ENCODE peak calls at places on chromosomes 16 and 17, in four cellular contexts. S, Y, F and P are unnamed samples.

GRCh38 chr17:72255481-72255880 is 134.7 kb downstream of the SOX9 start:
- DNase-seq in S (no peak), Y (no peak), F (no peak), P (no peak)

GRCh38 chr17:4947411-4948165 is 742 bp downstream of the PFN1 start:
- DNase-seq in S (no peak), Y (no peak), F (peak), P (peak)

GRCh38 chr17:57249520-57249919 is 6.8 kb upstream of the MSI2 start:
- DNase-seq in S (no peak), Y (no peak), F (no peak), P (no peak)

GRCh38 chr16:26019885-26020284 is 328.1 kb downstream of the HS3ST4 start:
- DNase-seq in S (no peak), Y (no peak), F (no peak), P (no peak)

GRCh38 chr17:67995568-67996191 is 589 bp downstream of the C17orf58 start:
- DNase-seq in S (peak), Y (no peak), F (no peak), P (no peak)

GRCh38 chr17:79789943-79790804 is 6.7 kb downstream of the CBX8 start:
- DNase-seq in S (no peak), Y (no peak), F (no peak), P (no peak)

GRCh38 chr17:28579526-28579925 is 2.8 kb upstream of the ALDOC start:
- DNase-seq in S (no peak), Y (no peak), F (no peak), P (no peak)

GRCh38 chr16:75250809-75251279 is 580 bp downstream of the BCAR1 start:
- DNase-seq in S (peak), Y (no peak), F (no peak), P (no peak)

GRCh38 chr16:4936181-4936990 is 562 bp downstream of the PPL start:
- DNase-seq in S (no peak), Y (no peak), F (no peak), P (no peak)

GRCh38 chr17:2309338-2310143 is 5.8 kb downstream of the SRR start:
- DNase-seq in S (no peak), Y (no peak), F (no peak), P (no peak)

GRCh38 chr16:19281246-19281645 is 4.3 kb upstream of the CLEC19A start:
- DNase-seq in S (no peak), Y (no peak), F (no peak), P (no peak)

DNA sequence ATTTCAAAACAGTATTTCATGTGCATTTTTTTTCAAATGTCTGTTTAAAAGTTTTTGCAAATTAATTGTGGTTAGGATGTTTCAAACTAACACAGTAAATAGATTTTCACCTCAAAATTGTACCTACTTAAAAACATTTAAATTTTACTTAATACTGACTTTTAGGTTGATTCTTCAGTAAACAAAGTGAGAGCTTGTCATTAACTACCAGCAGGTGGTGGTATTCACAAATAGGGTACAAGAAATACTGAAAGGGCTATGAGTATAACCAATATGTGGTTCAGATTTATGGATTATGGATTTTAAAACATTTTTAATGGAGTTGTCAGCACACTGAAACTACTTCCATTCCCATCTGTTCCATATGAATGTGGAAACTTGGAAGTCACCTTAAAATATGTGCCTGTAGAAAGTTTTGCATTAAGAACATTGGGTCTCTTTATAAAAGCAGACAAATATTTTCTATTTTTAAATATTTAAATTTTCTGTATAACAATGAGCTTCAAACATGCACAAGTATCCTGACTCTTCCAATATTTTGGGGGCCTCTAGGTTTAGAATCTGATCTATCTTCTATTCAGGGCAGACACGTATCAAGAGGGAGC is 155.5 kb downstream of the SNX11 start:
- DNase-seq in S (peak), Y (no peak), F (no peak), P (peak)
- TF ChIP-seq CTCF in S (peak), Y (no peak), F (peak), P (peak)

GRCh38 chr17:53570731-53571130 is 252.0 kb upstream of the KIF2B start:
- DNase-seq in S (no peak), Y (no peak), F (no peak), P (no peak)
- TF ChIP-seq CTCF in S (no peak), Y (no peak), F (peak), P (no peak)

GRCh38 chr16:81549547-81550411 is 105.2 kb downstream of the CMIP start:
- DNase-seq in S (no peak), Y (no peak), F (no peak), P (no peak)
- TF ChIP-seq CTCF in S (no peak), Y (no peak), F (no peak), P (no peak)

GRCh38 chr16:1332618-1333148 is 762 bp upstream of the BAIAP3 start:
- DNase-seq in S (no peak), Y (no peak), F (no peak), P (no peak)

GRCh38 chr16:1330931-1331711 is 2.3 kb upstream of the BAIAP3 start:
- DNase-seq in S (no peak), Y (no peak), F (no peak), P (no peak)

GRCh38 chr16:1327619-1327947 is 5.9 kb upstream of the BAIAP3 start:
- DNase-seq in S (no peak), Y (no peak), F (no peak), P (no peak)

GRCh38 chr16:1331712-1332617 is 1.5 kb upstream of the BAIAP3 start:
- DNase-seq in S (peak), Y (no peak), F (peak), P (peak)

DNA sequence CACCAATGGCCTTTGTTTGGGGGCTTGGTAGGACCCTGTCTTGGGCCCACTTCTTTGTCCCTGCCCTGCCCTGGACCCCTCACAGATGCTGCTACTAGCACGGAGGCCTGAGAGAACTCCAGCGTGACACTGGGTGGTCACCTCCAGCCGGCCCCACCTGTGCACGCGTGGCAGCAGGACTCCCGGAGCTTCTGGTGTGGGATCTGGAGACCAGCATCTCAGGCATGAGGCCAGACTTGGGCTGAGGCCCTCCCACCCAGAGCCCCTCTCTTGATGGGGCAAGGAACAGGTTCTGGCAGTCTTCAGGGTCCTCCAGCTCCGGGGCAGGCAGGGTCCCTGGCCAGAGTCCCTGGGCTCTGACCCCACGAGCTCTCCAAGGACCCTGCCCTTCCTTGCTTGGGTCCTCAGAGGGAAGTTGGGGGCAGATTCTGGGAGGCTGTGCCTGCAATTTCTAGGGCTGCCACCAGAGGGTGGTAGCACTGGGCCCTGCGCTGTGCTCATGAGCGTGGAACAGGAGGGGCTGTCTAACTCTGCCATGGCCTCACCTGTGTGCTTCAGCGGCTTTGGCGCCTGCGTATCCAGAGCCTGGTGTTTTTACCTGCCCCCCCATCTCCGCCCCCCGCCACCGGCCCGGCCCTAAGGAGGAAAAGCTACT is 3.1 kb upstream of the BAIAP3 start:
- DNase-seq in S (no peak), Y (no peak), F (no peak), P (no peak)
- TF ChIP-seq CTCF in S (peak), Y (peak), F (peak), P (peak)

GRCh38 chr16:72974142-72974769 is 73.7 kb downstream of the ZFHX3 start:
- DNase-seq in S (no peak), Y (no peak), F (no peak), P (no peak)

GRCh38 chr16:72977127-72977526 is 70.8 kb downstream of the ZFHX3 start:
- DNase-seq in S (no peak), Y (no peak), F (no peak), P (no peak)

GRCh38 chr16:72978212-72978611 is 69.7 kb downstream of the ZFHX3 start:
- DNase-seq in S (no peak), Y (no peak), F (peak), P (no peak)

GRCh38 chr16:72976747-72977064 is 71.2 kb downstream of the ZFHX3 start:
- DNase-seq in S (no peak), Y (no peak), F (no peak), P (no peak)

DNA sequence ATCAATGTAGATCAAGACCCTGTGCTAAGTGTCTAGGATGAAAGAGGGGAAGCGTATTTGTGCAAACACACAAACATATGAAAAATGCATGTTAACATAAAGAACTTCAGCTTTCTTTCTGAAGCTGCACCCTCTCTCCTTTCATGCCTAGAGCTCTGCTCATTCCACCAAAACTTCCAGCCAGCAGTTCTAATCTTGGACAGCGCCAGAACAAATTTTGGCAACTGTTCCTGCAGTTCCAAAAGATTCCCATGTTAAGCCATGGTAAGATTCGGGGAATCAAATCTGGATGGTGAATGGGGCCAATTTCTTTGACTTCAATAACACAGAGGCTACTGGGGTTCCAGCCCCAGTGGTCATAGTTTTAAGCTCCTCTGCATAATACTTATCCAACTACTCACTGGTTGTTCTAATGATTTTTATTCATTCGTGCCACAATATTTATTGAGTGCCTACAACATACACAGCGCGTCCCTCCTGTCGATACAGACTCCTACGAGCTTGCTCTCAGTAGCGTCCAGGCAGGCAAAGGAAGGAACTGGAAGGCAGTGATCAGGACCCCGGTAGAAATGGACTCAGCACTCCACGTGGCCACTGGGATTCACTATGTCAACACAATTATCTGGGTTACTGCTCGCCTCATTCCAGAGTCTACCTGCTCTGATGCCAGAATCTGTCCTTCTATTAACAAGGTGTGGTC is 71.7 kb downstream of the ZFHX3 start:
- DNase-seq in S (no peak), Y (no peak), F (no peak), P (no peak)
- TF ChIP-seq CTCF in S (no peak), Y (no peak), F (no peak), P (no peak)

DNA sequence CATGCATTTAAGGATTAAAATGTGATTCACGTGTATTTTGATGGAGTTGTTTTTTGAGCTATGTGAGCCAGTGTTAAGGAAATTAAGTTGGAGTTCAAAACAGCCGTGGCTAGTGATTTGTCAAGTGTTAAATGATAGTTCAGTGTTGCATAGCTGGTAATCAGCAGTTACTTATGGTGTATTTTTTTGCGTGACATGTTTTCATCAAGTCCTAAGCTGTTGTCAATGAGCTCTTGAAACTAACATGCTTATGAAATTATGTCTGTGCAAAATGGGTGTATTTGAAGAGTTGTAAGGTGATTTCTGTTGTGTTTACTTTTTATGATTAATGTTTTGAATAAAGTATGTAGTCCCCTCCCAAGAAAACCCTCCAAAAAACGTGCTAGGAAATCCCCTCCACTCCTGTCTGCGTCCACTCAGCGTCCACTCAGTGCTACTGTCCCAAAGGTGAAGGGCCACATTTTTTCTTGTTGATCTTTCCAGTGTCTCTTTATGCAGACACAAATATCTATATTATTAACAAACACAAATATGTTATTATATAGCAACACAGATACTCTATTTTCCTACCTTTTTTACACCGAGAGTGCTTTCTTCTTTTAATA is 30.0 kb downstream of the USP10 start:
- DNase-seq in S (no peak), Y (no peak), F (no peak), P (no peak)
- TF ChIP-seq CTCF in S (no peak), Y (no peak), F (no peak), P (no peak)

GRCh38 chr17:44932096-44932495 is 15.5 kb downstream of the KIF18B start:
- DNase-seq in S (no peak), Y (no peak), F (no peak), P (no peak)

GRCh38 chr17:44930667-44931066 is 15.4 kb upstream of the GFAP start:
- DNase-seq in S (no peak), Y (no peak), F (no peak), P (no peak)

GRCh38 chr17:44933824-44934744 is 13.5 kb downstream of the KIF18B start:
- DNase-seq in S (no peak), Y (no peak), F (no peak), P (no peak)

GRCh38 chr17:44931376-44931775 is 16.1 kb upstream of the GFAP start:
- DNase-seq in S (no peak), Y (no peak), F (no peak), P (no peak)

GRCh38 chr17:44932526-44933097 is 15.0 kb downstream of the KIF18B start:
- DNase-seq in S (no peak), Y (no peak), F (no peak), P (no peak)
- TF ChIP-seq CTCF in S (no peak), Y (no peak), F (no peak), P (no peak)

GRCh38 chr16:56201030-56201429 is 9.7 kb downstream of the GNAO1 start:
- DNase-seq in S (no peak), Y (no peak), F (no peak), P (no peak)

GRCh38 chr16:56199164-56199563 is 7.9 kb downstream of the GNAO1 start:
- DNase-seq in S (no peak), Y (no peak), F (no peak), P (no peak)

GRCh38 chr16:56202036-56202435 is 10.7 kb downstream of the GNAO1 start:
- DNase-seq in S (no peak), Y (no peak), F (no peak), P (no peak)

GRCh38 chr16:56204836-56205235 is 13.5 kb downstream of the GNAO1 start:
- DNase-seq in S (no peak), Y (no peak), F (no peak), P (no peak)

DNA sequence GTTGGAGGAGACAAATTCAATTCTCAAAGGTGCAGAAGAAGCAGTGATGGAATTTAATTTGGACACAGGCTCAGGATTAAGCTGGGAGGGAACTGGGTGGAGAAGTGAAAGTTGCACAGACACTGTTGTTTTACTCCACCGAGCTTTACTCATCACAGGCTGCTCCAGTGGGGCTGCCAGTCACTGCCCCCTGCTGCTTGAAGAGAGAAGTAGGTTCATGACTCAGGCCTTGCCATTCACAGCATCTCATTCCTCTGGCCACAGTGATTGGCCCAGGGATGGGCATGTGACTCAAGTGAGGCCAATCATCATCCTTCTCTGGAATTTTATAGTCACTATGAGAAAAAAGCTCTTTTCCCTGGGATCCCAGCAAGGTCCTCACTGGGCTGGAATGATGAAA is 11.8 kb downstream of the GNAO1 start:
- DNase-seq in S (peak), Y (no peak), F (peak), P (peak)
- TF ChIP-seq CTCF in S (peak), Y (no peak), F (peak), P (peak)

GRCh38 chr17:42131971-42132370 is 9.4 kb downstream of the HSPB9 start:
- DNase-seq in S (no peak), Y (no peak), F (no peak), P (peak)
- TF ChIP-seq CTCF in S (no peak), Y (no peak), F (no peak), P (no peak)

DNA sequence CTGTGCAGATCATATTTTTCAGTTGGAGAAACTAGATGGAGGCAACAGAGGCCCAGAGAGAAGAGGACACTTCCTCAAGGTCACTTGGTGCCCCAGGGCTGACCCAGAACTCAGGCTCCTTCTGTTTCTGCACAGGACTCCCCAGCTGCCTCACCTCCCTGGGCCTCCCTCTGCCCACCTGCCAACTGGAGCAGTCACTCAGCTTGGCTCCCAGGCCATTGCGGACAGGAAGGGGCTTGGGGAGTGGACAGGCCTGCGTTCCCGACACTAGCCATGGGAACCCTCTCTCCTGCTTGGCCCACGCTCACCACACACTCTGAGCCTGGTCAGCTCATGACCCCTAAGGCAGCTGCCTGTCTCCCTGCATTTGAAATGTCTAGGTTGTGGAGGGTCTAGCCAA is 78.1 kb upstream of the BRD7 start:
- DNase-seq in S (no peak), Y (no peak), F (no peak), P (no peak)
- TF ChIP-seq CTCF in S (no peak), Y (no peak), F (no peak), P (no peak)